ENCODE peak calls at places on chromosome 22, in seven cellular contexts. X is MV-4-11; H is substantia nigra; P is activated T-cell treated with anti-CD3 and anti-CD28 coated beads, Interleukin-2, amount 50 U/mL, for 24 hours; B is M059J; K is body of pancreas; V is ELF-1. M is an unnamed sample.

GRCh38 chr22:40289991-40290459 is 56.3 kb upstream of the ADSL start:
- DNase-seq in K (no peak), B (no peak), P (peak; percentile 83), V (no peak), X (peak; percentile 89), H (no peak), M (no peak)

GRCh38 chr22:35971418-35972119 is 57.1 kb downstream of the RBFOX2 start:
- DNase-seq in P (no peak), V (peak; percentile 7), K (no peak), X (no peak), B (peak; percentile 53), H (no peak), M (no peak)

GRCh38 chr22:42202669-42203068 is 67.8 kb downstream of the TCF20 start:
- DNase-seq in P (peak; percentile 63), X (peak; percentile 68), V (no peak), H (no peak), B (peak; percentile 25), K (no peak), M (no peak)

GRCh38 chr22:47012589-47013365 is 250.3 kb downstream of the TBC1D22A start:
- DNase-seq in X (no peak), B (peak; percentile 69), H (no peak), P (peak; percentile 17), K (no peak), V (no peak), M (no peak)

GRCh38 chr22:29883831-29884139 is 811 bp downstream of the MTMR3 start:
- DNase-seq in P (no peak), V (no peak), H (no peak), B (no peak), K (no peak), X (no peak), M (no peak)

GRCh38 chr22:31876156-31877035 is 67.9 kb upstream of the YWHAH start:
- DNase-seq in K (no peak), B (peak; percentile 21), H (no peak), P (no peak), X (peak; percentile 82), V (no peak), M (no peak)

GRCh38 chr22:37283393-37283937 is 1.2 kb downstream of the CYTH4 start:
- DNase-seq in H (no peak), V (no peak), K (no peak), X (peak; percentile 38), B (no peak), P (peak; percentile 78), M (no peak)

GRCh38 chr22:29979645-29980303 is 96.8 kb downstream of the MTMR3 start:
- DNase-seq in B (no peak), H (no peak), K (no peak), X (no peak), V (no peak), P (no peak), M (no peak)

GRCh38 chr22:37686002-37686982 is at the start of gene NOL12:
- DNase-seq in P (peak; percentile 90), X (peak; percentile 85), B (peak; percentile 76), V (peak; percentile 94), K (peak; percentile 84), H (peak; percentile 78), M (peak; percentile 43)

GRCh38 chr22:46084943-46085830 is 65.1 kb upstream of the PPARA start:
- DNase-seq in X (no peak), H (peak; percentile 73), V (no peak), K (peak; percentile 87), P (no peak), B (peak; percentile 79), M (peak; percentile 63)

GRCh38 chr22:35422936-35423335 is 23.0 kb downstream of the MCM5 start:
- DNase-seq in K (no peak), X (no peak), H (no peak), P (no peak), B (no peak), V (no peak), M (no peak)

GRCh38 chr22:31275018-31275417 is 17.3 kb downstream of the PIK3IP1 start:
- DNase-seq in X (no peak), K (no peak), H (no peak), P (no peak), V (no peak), B (no peak), M (no peak)

GRCh38 chr22:31040542-31041398 is 40.3 kb upstream of the SMTN start:
- DNase-seq in P (no peak), B (no peak), H (no peak), V (no peak), X (no peak), K (no peak), M (no peak)

GRCh38 chr22:42769574-42770447 is 49.1 kb upstream of the A4GALT start:
- DNase-seq in K (peak; percentile 64), H (no peak), B (peak; percentile 82), X (peak; percentile 91), P (no peak), V (peak; percentile 26), M (no peak)

GRCh38 chr22:29311468-29312217 is 3.9 kb downstream of the RASL10A start:
- DNase-seq in H (peak; percentile 32), P (no peak), B (peak; percentile 42), X (no peak), K (no peak), V (no peak), M (no peak)

GRCh38 chr22:50508897-50509296 is 873 bp downstream of the NCAPH2 start:
- DNase-seq in H (no peak), V (no peak), P (no peak), X (no peak), K (no peak), B (no peak), M (no peak)

GRCh38 chr22:40070701-40071100 is 75.9 kb downstream of the FAM83F start:
- DNase-seq in V (no peak), K (no peak), X (no peak), P (no peak), B (peak; percentile 48), H (no peak), M (no peak)

GRCh38 chr22:47534150-47535133 is 772.0 kb downstream of the TBC1D22A start:
- DNase-seq in K (no peak), P (no peak), B (no peak), V (no peak), H (no peak), X (no peak), M (no peak)

GRCh38 chr22:48474881-48475280 is 1352.8 kb downstream of the BRD1 start:
- DNase-seq in V (no peak), H (no peak), B (no peak), K (no peak), X (no peak), P (no peak), M (no peak)

GRCh38 chr22:44577391-44578114 is 79.5 kb upstream of the RTL6 start:
- DNase-seq in V (no peak), B (no peak), K (peak; percentile 3), P (peak; percentile 19), X (peak; percentile 2), H (no peak), M (no peak)

GRCh38 chr22:20324139-20324516 is 4.3 kb upstream of the DGCR6L start:
- DNase-seq in X (no peak), P (peak; percentile 61), K (no peak), H (no peak), V (peak; percentile 0), B (no peak), M (no peak)